ENCODE peak calls at places on chromosomes 1 and 21, in five cellular contexts. One of them, this sample, is unnamed.
A peak's percentile ranks its signal among the peaks of the same experiment; 100 is the strongest.

GRCh38 chr1:234272656-234273312 is 100.5 kb upstream of the COA6 start:
- DNase-seq in psoas muscle: no peak
- DNase-seq in pancreas: no peak
- DNase-seq in left ventricle myocardium inferior: no peak
- DNase-seq in IMR-90: no peak
- DNase-seq in this sample: no peak

GRCh38 chr1:15847100-15847892 is at the start of gene SPEN:
- DNase-seq in pancreas: peak; percentile 100
- DNase-seq in IMR-90: peak; percentile 96
- DNase-seq in psoas muscle: peak; percentile 100
- DNase-seq in left ventricle myocardium inferior: peak; percentile 98
- DNase-seq in this sample: peak; percentile 99

GRCh38 chr1:13809461-13810159 is 109.6 kb downstream of the PRDM2 start:
- DNase-seq in IMR-90: peak; percentile 7
- DNase-seq in psoas muscle: no peak
- DNase-seq in left ventricle myocardium inferior: no peak
- DNase-seq in pancreas: no peak
- DNase-seq in this sample: no peak

GRCh38 chr1:216750031-216750627 is 26.9 kb upstream of the ESRRG start:
- DNase-seq in left ventricle myocardium inferior: no peak
- DNase-seq in IMR-90: peak; percentile 69
- DNase-seq in pancreas: no peak
- DNase-seq in psoas muscle: no peak
- DNase-seq in this sample: no peak

GRCh38 chr1:212498243-212498642 is 65.5 kb downstream of the NENF start:
- DNase-seq in pancreas: no peak
- DNase-seq in IMR-90: peak; percentile 96
- DNase-seq in left ventricle myocardium inferior: no peak
- DNase-seq in psoas muscle: no peak
- DNase-seq in this sample: no peak

GRCh38 chr1:211260161-211261107 is 1.3 kb downstream of the RCOR3 start:
- DNase-seq in psoas muscle: peak; percentile 91
- DNase-seq in pancreas: peak; percentile 92
- DNase-seq in IMR-90: peak; percentile 61
- DNase-seq in left ventricle myocardium inferior: peak; percentile 84
- DNase-seq in this sample: peak; percentile 87

GRCh38 chr1:48250572-48250971 is 28.1 kb downstream of the SLC5A9 start:
- DNase-seq in pancreas: peak; percentile 22
- DNase-seq in psoas muscle: no peak
- DNase-seq in IMR-90: no peak
- DNase-seq in left ventricle myocardium inferior: no peak
- DNase-seq in this sample: no peak

GRCh38 chr21:44456915-44457736 is 1.8 kb downstream of the LRRC3 start:
- DNase-seq in IMR-90: no peak
- DNase-seq in pancreas: peak; percentile 75
- DNase-seq in left ventricle myocardium inferior: no peak
- DNase-seq in psoas muscle: peak; percentile 42
- DNase-seq in this sample: peak; percentile 77

GRCh38 chr21:40947713-40948112 is 100.8 kb upstream of the DSCAM start:
- DNase-seq in IMR-90: no peak
- DNase-seq in pancreas: no peak
- DNase-seq in psoas muscle: no peak
- DNase-seq in left ventricle myocardium inferior: no peak
- DNase-seq in this sample: no peak

GRCh38 chr1:149986486-149987296 is 23.8 kb downstream of the OTUD7B start:
- DNase-seq in left ventricle myocardium inferior: no peak
- DNase-seq in pancreas: no peak
- DNase-seq in IMR-90: peak; percentile 89
- DNase-seq in psoas muscle: no peak
- DNase-seq in this sample: no peak

GRCh38 chr1:112359961-112360767 is 35.9 kb upstream of the CTTNBP2NL start:
- DNase-seq in IMR-90: peak; percentile 71
- DNase-seq in psoas muscle: peak; percentile 83
- DNase-seq in left ventricle myocardium inferior: peak; percentile 58
- DNase-seq in pancreas: no peak
- DNase-seq in this sample: no peak

GRCh38 chr1:163068716-163069115 is 445 bp upstream of the RGS4 start:
- DNase-seq in pancreas: no peak
- DNase-seq in psoas muscle: no peak
- DNase-seq in left ventricle myocardium inferior: no peak
- DNase-seq in IMR-90: peak; percentile 16
- DNase-seq in this sample: no peak

GRCh38 chr1:227741166-227741870 is 6.1 kb downstream of the SNAP47 start:
- DNase-seq in left ventricle myocardium inferior: no peak
- DNase-seq in IMR-90: no peak
- DNase-seq in psoas muscle: no peak
- DNase-seq in pancreas: no peak
- DNase-seq in this sample: no peak

GRCh38 chr1:221887091-221887746 is 145.3 kb upstream of the DUSP10 start:
- DNase-seq in IMR-90: peak; percentile 88
- DNase-seq in pancreas: peak; percentile 53
- DNase-seq in psoas muscle: peak; percentile 92
- DNase-seq in left ventricle myocardium inferior: peak; percentile 56
- DNase-seq in this sample: peak; percentile 80

GRCh38 chr21:35102488-35103407 is 53.6 kb upstream of the RUNX1 start:
- DNase-seq in IMR-90: peak; percentile 33
- DNase-seq in left ventricle myocardium inferior: peak; percentile 26
- DNase-seq in psoas muscle: peak; percentile 54
- DNase-seq in pancreas: no peak
- DNase-seq in this sample: peak; percentile 79

GRCh38 chr1:203871114-203871875 is 9.9 kb downstream of the SNRPE start:
- DNase-seq in left ventricle myocardium inferior: no peak
- DNase-seq in pancreas: no peak
- DNase-seq in IMR-90: peak; percentile 80
- DNase-seq in psoas muscle: no peak
- DNase-seq in this sample: no peak

DNA sequence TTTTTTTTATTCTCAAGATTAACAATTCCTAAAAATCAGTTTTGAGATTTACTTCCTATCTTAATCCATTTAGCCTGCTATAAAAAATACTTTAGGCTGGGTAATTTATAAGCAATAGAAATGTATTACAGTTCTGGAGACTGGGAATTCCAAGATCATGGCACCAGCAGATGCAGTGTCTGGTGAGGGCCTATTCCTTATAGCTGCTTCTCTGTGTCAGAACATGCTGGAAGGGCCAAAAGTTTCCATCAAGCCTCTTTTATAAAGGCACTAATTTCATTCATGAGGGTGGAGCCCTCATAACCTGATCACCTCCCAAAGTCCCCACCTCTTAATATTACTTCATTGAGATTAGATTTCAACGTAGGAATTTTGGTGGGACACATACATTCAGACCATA is 41.7 kb downstream of the RNF2 start:
- DNase-seq in left ventricle myocardium inferior: no peak
- DNase-seq in IMR-90: no peak
- DNase-seq in pancreas: no peak
- DNase-seq in psoas muscle: no peak
- DNase-seq in this sample: no peak
- H3K9me3 ChIP-seq in left ventricle myocardium inferior: no peaks in the 10 kb centered on the region
- H3K9me3 ChIP-seq in IMR-90: no peaks in the 10 kb centered on the region
- H3K9me3 ChIP-seq in pancreas: no peaks in the 10 kb centered on the region
- H3K9me3 ChIP-seq in psoas muscle: no peaks in the 10 kb centered on the region
- H3K9me3 ChIP-seq in this sample: no peaks in the 10 kb centered on the region

DNA sequence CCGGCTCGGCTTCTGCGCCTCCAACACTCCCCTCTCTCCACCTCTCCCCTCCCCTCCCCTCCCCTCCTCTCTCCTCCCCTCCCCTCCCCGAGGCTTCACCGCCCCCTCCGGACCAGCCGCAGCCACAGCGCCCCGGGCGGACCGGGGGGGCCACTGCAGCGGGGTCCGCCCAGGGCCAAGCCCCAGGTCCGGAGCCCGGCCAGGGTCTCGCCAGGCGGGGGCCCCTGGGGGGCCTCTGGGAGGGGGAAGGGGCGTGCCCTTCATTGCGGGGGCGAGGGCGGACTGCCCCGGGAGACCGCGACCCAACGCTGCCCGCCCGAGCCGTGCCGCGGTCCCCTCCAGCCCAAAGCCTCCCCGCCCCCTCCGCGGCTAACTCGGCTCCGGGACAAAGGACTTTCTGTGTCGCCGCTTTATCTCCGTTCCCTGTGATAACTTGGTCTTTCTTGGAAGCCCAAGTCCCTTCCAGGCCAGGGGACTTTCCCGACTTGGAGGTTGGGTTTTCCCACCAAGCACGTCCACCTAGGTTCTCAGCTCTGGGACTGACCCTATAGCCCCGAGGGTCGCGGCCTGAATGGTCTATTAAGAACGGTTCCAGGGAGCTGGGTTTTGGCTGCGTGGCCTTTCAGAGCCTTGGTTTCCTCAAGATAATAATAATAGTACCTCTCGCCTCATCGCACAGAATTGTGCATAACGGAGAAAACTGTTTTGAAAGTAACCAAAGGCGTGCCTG is at the start of gene UBQLN4:
- DNase-seq in IMR-90: peak; percentile 81
- DNase-seq in pancreas: peak; percentile 96
- DNase-seq in psoas muscle: peak; percentile 95
- DNase-seq in left ventricle myocardium inferior: peak; percentile 88
- DNase-seq in this sample: peak; percentile 91
- TF ChIP-seq CTCF in IMR-90: peak; percentile 58
- TF ChIP-seq CTCF in pancreas: peak; percentile 36
- TF ChIP-seq CTCF in psoas muscle: peak; percentile 46
- TF ChIP-seq CTCF in left ventricle myocardium inferior: peak; percentile 60
- TF ChIP-seq CTCF in this sample: peak; percentile 50

DNA sequence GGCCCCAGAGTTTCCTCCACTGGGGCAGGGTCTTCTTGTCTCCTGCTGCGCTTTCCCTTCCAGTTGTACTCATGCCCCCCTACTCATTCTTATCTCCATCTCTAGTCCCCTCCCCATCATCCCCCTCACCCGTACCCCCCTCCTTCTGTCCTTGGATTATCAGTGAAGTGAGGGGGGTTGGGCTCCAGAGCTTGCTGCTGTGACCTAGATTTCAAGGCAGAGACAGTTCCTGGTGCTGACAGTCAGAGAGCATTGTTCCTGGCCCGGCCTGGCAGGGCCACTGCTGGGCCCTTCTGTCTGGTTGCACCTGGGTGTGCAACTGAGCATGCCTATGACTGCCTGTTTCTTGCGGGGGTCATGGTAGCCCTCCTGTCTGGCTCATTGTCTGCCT is 4.5 kb downstream of the PEA15 start:
- DNase-seq in IMR-90: no peak
- DNase-seq in pancreas: no peak
- DNase-seq in psoas muscle: peak; percentile 67
- DNase-seq in left ventricle myocardium inferior: peak; percentile 67
- DNase-seq in this sample: no peak
- H3K4me1 ChIP-seq in IMR-90: peaks cover 41% of the 10 kb centered on the region
- H3K4me1 ChIP-seq in pancreas: peaks cover 7% of the 10 kb centered on the region
- H3K4me1 ChIP-seq in psoas muscle: peaks cover 41% of the 10 kb centered on the region
- H3K4me1 ChIP-seq in left ventricle myocardium inferior: peaks cover 77% of the 10 kb centered on the region
- H3K4me1 ChIP-seq in this sample: peaks cover 52% of the 10 kb centered on the region

DNA sequence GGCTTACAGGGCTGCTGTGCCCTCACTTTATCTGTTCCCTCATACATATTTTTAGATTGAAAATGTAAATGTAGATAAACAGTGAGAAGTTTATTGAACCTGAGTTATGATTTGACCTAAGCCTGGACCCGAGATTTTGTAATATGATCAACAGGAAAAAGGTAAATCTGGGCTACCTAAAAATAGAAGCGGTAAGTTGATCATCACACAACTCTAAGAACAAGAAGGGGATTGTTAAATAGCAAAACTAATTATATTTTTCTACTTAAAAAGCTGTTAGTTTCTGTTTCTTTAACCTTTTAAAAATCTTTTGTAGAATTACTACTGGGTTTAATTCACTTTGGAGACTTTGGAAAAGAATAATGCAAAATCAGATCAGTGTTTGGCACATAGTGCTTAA is 35.6 kb downstream of the CAMTA1 start:
- DNase-seq in left ventricle myocardium inferior: no peak
- DNase-seq in psoas muscle: no peak
- DNase-seq in pancreas: no peak
- DNase-seq in IMR-90: no peak
- DNase-seq in this sample: no peak
- H3K9me3 ChIP-seq in left ventricle myocardium inferior: no peaks in the 10 kb centered on the region
- H3K9me3 ChIP-seq in psoas muscle: no peaks in the 10 kb centered on the region
- H3K9me3 ChIP-seq in pancreas: no peaks in the 10 kb centered on the region
- H3K9me3 ChIP-seq in IMR-90: no peaks in the 10 kb centered on the region
- H3K9me3 ChIP-seq in this sample: no peaks in the 10 kb centered on the region

GRCh38 chr1:230863449-230863848 is 4.9 kb downstream of the C1orf198 start:
- DNase-seq in IMR-90: no peak
- DNase-seq in psoas muscle: peak; percentile 54
- DNase-seq in pancreas: peak; percentile 72
- DNase-seq in left ventricle myocardium inferior: peak; percentile 42
- DNase-seq in this sample: peak; percentile 84

GRCh38 chr1:230860617-230861384 is 7.5 kb downstream of the C1orf198 start:
- DNase-seq in psoas muscle: no peak
- DNase-seq in left ventricle myocardium inferior: no peak
- DNase-seq in pancreas: no peak
- DNase-seq in IMR-90: no peak
- DNase-seq in this sample: no peak

GRCh38 chr1:230861970-230862595 is 6.2 kb downstream of the C1orf198 start:
- DNase-seq in left ventricle myocardium inferior: peak; percentile 42
- DNase-seq in psoas muscle: peak; percentile 88
- DNase-seq in pancreas: no peak
- DNase-seq in IMR-90: peak; percentile 89
- DNase-seq in this sample: no peak

GRCh38 chr1:230858918-230859819 is 9.2 kb downstream of the C1orf198 start:
- DNase-seq in IMR-90: peak; percentile 84
- DNase-seq in left ventricle myocardium inferior: no peak
- DNase-seq in pancreas: no peak
- DNase-seq in psoas muscle: no peak
- DNase-seq in this sample: no peak

DNA sequence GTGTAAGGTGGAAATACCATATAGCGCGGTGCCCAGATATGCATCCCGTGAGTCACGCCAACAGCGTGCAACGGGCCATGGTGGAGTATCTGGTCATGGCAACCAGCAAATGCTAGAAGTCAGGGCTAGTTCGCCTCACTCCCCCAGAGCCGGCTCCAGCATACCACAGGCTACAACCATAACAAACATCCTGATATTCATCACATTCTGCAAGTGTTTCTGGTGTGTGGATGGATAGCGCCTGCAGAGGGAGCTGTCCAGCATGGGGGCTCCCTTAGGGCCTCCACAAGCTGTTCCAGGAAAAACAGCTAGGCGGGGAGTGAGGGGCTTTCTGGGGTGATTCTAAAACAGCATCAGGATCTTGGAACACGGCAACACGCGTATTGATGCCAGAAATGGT is 6.8 kb downstream of the C1orf198 start:
- DNase-seq in left ventricle myocardium inferior: no peak
- DNase-seq in psoas muscle: no peak
- DNase-seq in pancreas: no peak
- DNase-seq in IMR-90: no peak
- DNase-seq in this sample: no peak
- TF ChIP-seq CTCF in left ventricle myocardium inferior: peak; percentile 24
- TF ChIP-seq CTCF in psoas muscle: peak; percentile 12
- TF ChIP-seq CTCF in pancreas: no peak
- TF ChIP-seq CTCF in IMR-90: no peak
- TF ChIP-seq CTCF in this sample: no peak

GRCh38 chr1:41225495-41225894 is 16.6 kb downstream of the SCMH1 start:
- DNase-seq in left ventricle myocardium inferior: no peak
- DNase-seq in IMR-90: no peak
- DNase-seq in pancreas: no peak
- DNase-seq in psoas muscle: no peak
- DNase-seq in this sample: no peak
- H3K4me1 ChIP-seq in left ventricle myocardium inferior: peaks cover 29% of the 10 kb centered on the region
- H3K4me1 ChIP-seq in IMR-90: peaks cover 2% of the 10 kb centered on the region
- H3K4me1 ChIP-seq in pancreas: peaks cover 23% of the 10 kb centered on the region
- H3K4me1 ChIP-seq in psoas muscle: peaks cover 11% of the 10 kb centered on the region
- H3K4me1 ChIP-seq in this sample: no peaks in the 10 kb centered on the region

GRCh38 chr1:247054992-247055415 is 23.6 kb downstream of the ZNF670 start:
- DNase-seq in IMR-90: peak; percentile 28
- DNase-seq in pancreas: no peak
- DNase-seq in psoas muscle: no peak
- DNase-seq in left ventricle myocardium inferior: no peak
- DNase-seq in this sample: no peak
- H3K9me3 ChIP-seq in IMR-90: peaks cover 30% of the 10 kb centered on the region
- H3K9me3 ChIP-seq in pancreas: no peaks in the 10 kb centered on the region
- H3K9me3 ChIP-seq in psoas muscle: peaks cover 33% of the 10 kb centered on the region
- H3K9me3 ChIP-seq in left ventricle myocardium inferior: peaks cover 94% of the 10 kb centered on the region
- H3K9me3 ChIP-seq in this sample: no peaks in the 10 kb centered on the region

This sample was measured in left lung.